ENCODE peak calls at places on chromosomes 3 and 15, in four cellular contexts. B, C, U and T are unnamed samples.

GRCh38 chr3:71450985-71451560 is 132.5 kb downstream of the FOXP1 start:
- DNase-seq in B (no peak), U (no peak), C (no peak), T (no peak)

GRCh38 chr3:51559266-51559907 is 20.9 kb downstream of the RAD54L2 start:
- DNase-seq in C (no peak), B (no peak), U (no peak), T (peak)

GRCh38 chr15:90934949-90935751 is at the start of gene UNC45A:
- DNase-seq in U (peak), B (peak), C (peak), T (peak)

GRCh38 chr3:191262650-191263049 is 63.6 kb downstream of the OSTN start:
- DNase-seq in B (no peak), U (no peak), C (no peak), T (no peak)

GRCh38 chr15:51004103-51004536 is 90.6 kb downstream of the TNFAIP8L3 start:
- DNase-seq in U (no peak), B (no peak), C (no peak), T (no peak)

GRCh38 chr3:39110041-39110639 is 2.7 kb downstream of the TTC21A start:
- DNase-seq in B (no peak), C (no peak), U (no peak), T (no peak)

GRCh38 chr3:153462550-153462949 is 300.5 kb downstream of the RAP2B start:
- DNase-seq in U (no peak), B (no peak), C (no peak), T (no peak)

GRCh38 chr3:94159062-94159726 is 96.3 kb downstream of the NSUN3 start:
- DNase-seq in U (no peak), B (no peak), C (no peak), T (no peak)

GRCh38 chr3:43120937-43121336 is 15.1 kb upstream of the POMGNT2 start:
- DNase-seq in B (no peak), U (no peak), C (no peak), T (no peak)

GRCh38 chr3:141840737-141841544 is 35.5 kb upstream of the ATP1B3 start:
- DNase-seq in U (peak), B (no peak), C (peak), T (no peak)

GRCh38 chr3:193520738-193521137 is 34.0 kb downstream of the ATP13A4 start:
- DNase-seq in C (no peak), B (no peak), U (no peak), T (no peak)

GRCh38 chr15:100778831-100779288 is 100.8 kb upstream of the ALDH1A3 start:
- DNase-seq in C (no peak), U (no peak), B (peak), T (no peak)

GRCh38 chr15:100330221-100330620 is 11.6 kb downstream of the ADAMTS17 start:
- DNase-seq in C (no peak), U (no peak), B (no peak), T (no peak)

GRCh38 chr3:62355703-62356102 is 17.6 kb downstream of the FEZF2 start:
- DNase-seq in C (no peak), U (no peak), B (no peak), T (no peak)

GRCh38 chr3:86990734-86991481 is at the start of gene VGLL3:
- DNase-seq in B (peak), U (peak), C (no peak), T (peak)

GRCh38 chr15:62848631-62849050 is 193.9 kb upstream of the TPM1 start:
- DNase-seq in B (no peak), U (no peak), C (no peak), T (no peak)
- TF ChIP-seq CTCF in B (peak), U (peak), C (no peak), T (no peak)

DNA sequence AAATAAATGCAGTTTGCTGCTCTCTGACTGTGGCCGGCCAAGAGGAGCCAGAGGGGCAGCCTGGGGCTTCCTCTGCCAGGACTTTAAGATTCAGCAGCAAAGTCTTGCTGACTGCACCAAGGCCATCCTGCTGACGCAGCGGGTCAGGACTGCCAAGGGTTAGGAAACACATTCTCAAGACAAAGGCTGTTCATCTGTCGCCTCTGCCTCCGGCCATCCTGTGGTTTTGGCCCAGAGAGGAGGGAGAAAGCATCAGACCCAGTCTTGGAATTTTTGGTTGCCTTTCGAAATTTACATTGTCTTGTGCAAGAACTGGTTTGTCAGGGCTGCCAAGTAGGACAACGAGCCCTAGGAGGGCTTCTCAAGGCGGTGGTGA is 42.8 kb upstream of the RHO start:
- DNase-seq in U (peak), B (peak), C (no peak), T (peak)
- TF ChIP-seq POLR2A in U (no peak), B (no peak), C (no peak), T (no peak)

GRCh38 chr3:168884353-168884903 is 779.1 kb downstream of the MECOM start:
- DNase-seq in U (peak), B (peak), C (no peak), T (peak)
- H3K4me3 ChIP-seq in U (no peak), B (no peak), C (no peak), T (no peak)

GRCh38 chr3:126390201-126390600 is 4.5 kb upstream of the CFAP100 start:
- DNase-seq in B (no peak), C (no peak), U (no peak), T (no peak)

GRCh38 chr3:126389792-126390142 is 4.9 kb upstream of the CFAP100 start:
- DNase-seq in U (no peak), B (no peak), C (no peak), T (no peak)

GRCh38 chr3:126391631-126392030 is 3.1 kb upstream of the CFAP100 start:
- DNase-seq in B (no peak), C (no peak), U (no peak), T (no peak)

GRCh38 chr3:126390751-126391150 is 4.0 kb upstream of the CFAP100 start:
- DNase-seq in B (no peak), C (no peak), U (no peak), T (no peak)

GRCh38 chr3:126389112-126389791 is 5.5 kb upstream of the CFAP100 start:
- DNase-seq in U (peak), B (peak), C (peak), T (peak)
- TF ChIP-seq CTCF in U (peak), B (peak), C (peak), T (peak)

DNA sequence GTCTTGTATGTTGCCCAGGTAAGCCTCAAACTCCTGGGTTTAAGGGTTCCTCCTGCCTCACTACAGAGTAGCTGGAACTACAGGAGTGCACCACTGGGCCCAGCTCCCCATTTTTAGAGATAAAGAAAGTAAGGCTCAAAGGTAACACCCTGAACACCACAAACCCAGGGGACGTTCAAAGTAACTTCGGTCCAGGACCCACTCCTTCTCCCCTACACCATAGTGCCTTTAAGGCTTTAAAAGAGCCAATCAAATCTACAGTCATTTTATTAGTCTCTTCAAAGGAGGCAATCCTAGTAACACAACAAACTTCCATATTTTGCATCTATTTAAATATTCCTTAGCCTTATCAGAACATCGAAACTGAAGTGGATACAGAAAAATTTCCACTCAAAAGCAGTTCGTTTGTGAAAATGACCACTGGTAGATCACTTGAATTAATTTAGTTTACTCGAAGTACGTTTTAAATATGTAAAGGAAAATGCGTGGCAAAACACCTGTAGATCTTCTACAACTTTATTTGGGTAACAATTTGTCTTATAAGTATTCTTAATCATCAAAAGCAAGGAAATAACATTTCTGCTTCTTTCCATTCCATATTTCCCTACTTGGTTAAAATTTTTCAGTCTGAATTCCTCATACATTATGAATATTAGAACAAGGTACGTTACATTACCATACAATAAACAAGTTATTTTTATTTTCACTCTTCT is 1.8 kb downstream of the STAG1 start:
- DNase-seq in C (no peak), U (no peak), B (no peak), T (no peak)
- TF ChIP-seq POLR2A in C (no peak), U (no peak), B (no peak), T (no peak)

GRCh38 chr3:177337548-177338331 is 140.5 kb upstream of the TBL1XR1 start:
- DNase-seq in C (no peak), B (no peak), U (no peak), T (no peak)
- H3K4me3 ChIP-seq in C (no peak), B (no peak), U (no peak), T (no peak)